ENCODE peak calls at places on chromosome 7, in seven cellular contexts. W is SK-N-SH, P is HCT116, K is A549, D is H1, H is K562, M is endothelial cell of umbilical vein. V is an unnamed sample.

GRCh38 chr7:44796034-44796503 is 412 bp upstream of the PPIA start:
- DNase-seq in W (no peak), P (peak; percentile 16), K (peak; percentile 64), D (peak; percentile 23), H (no peak), M (no peak), V (no peak)

GRCh38 chr7:47349401-47349800 is 232.5 kb downstream of the TNS3 start:
- DNase-seq in W (no peak), P (no peak), K (no peak), D (no peak), H (no peak), M (no peak), V (no peak)

GRCh38 chr7:128408709-128409434 is 910 bp downstream of the IMPDH1 start:
- DNase-seq in W (peak; percentile 48), P (no peak), K (no peak), D (no peak), H (peak; percentile 64), M (no peak), V (peak; percentile 84)

GRCh38 chr7:4745971-4746919 is 29.2 kb upstream of the AP5Z1 start:
- DNase-seq in W (no peak), P (no peak), K (peak; percentile 49), D (no peak), H (no peak), M (peak; percentile 86), V (peak; percentile 38)

GRCh38 chr7:134802762-134803161 is 23.3 kb downstream of the CALD1 start:
- DNase-seq in W (no peak), P (no peak), K (no peak), D (no peak), H (no peak), M (no peak), V (no peak)

GRCh38 chr7:50068850-50069551 is 24.0 kb downstream of the ZPBP start:
- DNase-seq in W (no peak), P (peak; percentile 22), K (no peak), D (no peak), H (no peak), M (no peak), V (peak; percentile 8)

GRCh38 chr7:139153832-139154231 is 44.3 kb upstream of the ZC3HAV1 start:
- DNase-seq in W (no peak), P (no peak), K (no peak), D (no peak), H (no peak), M (peak; percentile 91), V (peak; percentile 36)

GRCh38 chr7:90412458-90413184 is 9.4 kb downstream of the CLDN12 start:
- DNase-seq in W (peak; percentile 30), P (peak; percentile 15), K (no peak), D (no peak), H (peak; percentile 15), M (no peak), V (peak; percentile 57)

GRCh38 chr7:19749658-19750057 is 23.8 kb downstream of the TMEM196 start:
- DNase-seq in W (no peak), P (no peak), K (no peak), D (no peak), H (no peak), M (no peak), V (no peak)

GRCh38 chr7:82699773-82700186 is 256.2 kb upstream of the CACNA2D1 start:
- DNase-seq in W (no peak), P (peak; percentile 83), K (no peak), D (no peak), H (no peak), M (peak; percentile 81), V (no peak)

GRCh38 chr7:139821349-139822115 is 7.5 kb upstream of the TBXAS1 start:
- DNase-seq in W (peak; percentile 32), P (no peak), K (no peak), D (no peak), H (no peak), M (no peak), V (no peak)

GRCh38 chr7:36746347-36746746 is 22.1 kb upstream of the AOAH start:
- DNase-seq in W (no peak), P (no peak), K (no peak), D (no peak), H (no peak), M (no peak), V (peak; percentile 61)

GRCh38 chr7:105990726-105991465 is 27.8 kb downstream of the CDHR3 start:
- DNase-seq in W (no peak), P (no peak), K (no peak), D (peak; percentile 72), H (peak; percentile 42), M (no peak), V (no peak)

DNA sequence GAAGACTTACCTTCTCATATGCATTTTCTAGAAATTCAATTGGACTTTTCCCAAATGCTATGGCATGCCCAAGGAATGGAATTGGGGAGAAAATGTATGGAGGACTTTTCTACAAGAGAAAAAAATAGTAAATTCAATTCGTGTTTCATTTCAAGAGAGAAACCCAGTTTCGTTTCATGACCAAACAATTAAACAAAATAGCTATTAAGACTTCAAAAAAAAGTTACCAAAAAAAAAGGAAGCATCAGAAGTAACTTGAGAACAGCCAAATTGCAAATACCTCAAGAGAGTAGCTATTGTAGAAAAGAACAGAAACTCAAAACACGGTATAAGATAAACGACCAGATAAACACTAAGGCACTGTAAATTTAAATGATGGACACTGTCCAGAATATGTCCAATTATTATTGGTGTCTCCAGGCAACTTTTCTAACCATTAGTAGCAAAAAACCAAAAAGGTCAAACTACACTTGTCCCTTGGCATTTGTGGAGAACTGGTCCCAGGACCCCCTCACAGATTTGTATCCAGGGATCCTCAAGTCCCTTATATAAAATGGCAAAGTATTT is 2.4 kb downstream of the CYP51A1 start:
- DNase-seq in W (no peak), P (no peak), K (no peak), D (no peak), H (no peak), M (no peak), V (no peak)
- H3K4me3 ChIP-seq in W (no peak overlapping the region), P (no peak overlapping the region), K (no peak overlapping the region), D (peak overlapping the region; percentile 97), H (peak overlapping the region; percentile 95), M (peak overlapping the region; percentile 84), V (peak overlapping the region; percentile 80)

GRCh38 chr7:45880433-45880860 is 7.6 kb upstream of the CCDC201 start:
- DNase-seq in W (no peak), P (no peak), K (no peak), D (no peak), H (no peak), M (no peak), V (no peak)
- TF ChIP-seq MAX in W (no peak), P (no peak), K (no peak), D (no peak), H (no peak), M (no peak), V (no peak)

GRCh38 chr7:155725073-155725346 is 80.5 kb downstream of the RBM33 start:
- DNase-seq in W (no peak), P (no peak), K (no peak), D (no peak), H (no peak), M (no peak), V (no peak)
- H3K4me3 ChIP-seq in W (no peak overlapping the region), P (no peak overlapping the region), K (no peak overlapping the region), D (no peak overlapping the region), H (no peak overlapping the region), M (no peak overlapping the region), V (no peak overlapping the region)

GRCh38 chr7:23222439-23223045 is 24.0 kb upstream of the GPNMB start:
- DNase-seq in W (no peak), P (no peak), K (no peak), D (no peak), H (no peak), M (no peak), V (no peak)

GRCh38 chr7:23230586-23231195 is 15.9 kb upstream of the GPNMB start:
- DNase-seq in W (no peak), P (no peak), K (no peak), D (no peak), H (no peak), M (no peak), V (no peak)

GRCh38 chr7:23228412-23228811 is 18.2 kb upstream of the GPNMB start:
- DNase-seq in W (no peak), P (no peak), K (no peak), D (no peak), H (no peak), M (no peak), V (no peak)

DNA sequence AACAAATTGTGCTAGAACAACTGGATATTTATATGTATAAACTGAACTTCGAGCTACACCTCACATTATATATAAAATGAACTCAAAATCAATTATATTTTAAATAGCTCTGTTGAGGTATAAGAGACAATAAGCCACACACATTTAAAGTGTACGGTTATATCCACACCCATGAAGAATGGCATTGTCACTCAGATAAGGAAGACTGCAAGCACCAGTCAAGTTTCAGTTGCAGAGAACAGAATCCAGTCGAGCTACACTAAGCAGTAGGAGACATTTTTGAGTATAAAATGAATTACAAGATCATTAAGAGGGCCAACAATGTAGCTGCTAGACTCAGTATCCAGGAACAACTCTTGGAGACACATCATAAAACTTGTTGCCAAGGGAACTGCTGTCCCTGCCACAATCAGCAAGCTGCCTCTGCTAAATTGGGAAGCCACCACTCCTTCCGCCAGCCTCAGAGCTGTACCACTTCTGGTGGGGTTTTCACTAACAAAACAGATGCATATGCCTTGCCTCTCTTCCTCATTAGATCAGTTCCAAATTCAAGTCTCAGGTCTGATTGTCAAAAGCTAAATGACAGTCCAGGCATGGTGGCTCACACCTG is 19.6 kb upstream of the GPNMB start:
- DNase-seq in W (no peak), P (no peak), K (no peak), D (no peak), H (no peak), M (no peak), V (no peak)
- TF ChIP-seq MAX in W (no peak), P (no peak), K (no peak), D (no peak), H (no peak), M (no peak), V (no peak)

DNA sequence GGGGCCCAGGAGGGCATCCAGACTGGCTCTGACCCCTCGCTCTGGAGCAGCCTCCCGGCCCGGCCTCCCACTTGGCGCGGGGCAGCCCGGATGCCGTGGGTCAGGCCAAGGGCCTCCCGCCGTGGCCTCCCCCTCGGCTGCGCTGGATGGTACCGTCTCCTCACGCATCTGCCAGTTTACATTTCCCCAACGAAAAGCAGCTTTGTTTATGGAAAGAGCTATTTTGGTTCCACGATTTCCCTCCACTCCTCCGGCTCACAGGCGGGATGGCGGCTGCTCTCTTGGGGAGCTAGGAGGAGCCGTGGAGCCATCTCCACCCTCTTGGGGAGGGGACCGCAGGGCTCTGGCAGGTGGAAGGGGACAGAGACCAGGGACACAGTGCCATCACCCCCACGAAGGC is 93.2 kb upstream of the MYL10 start:
- DNase-seq in W (no peak), P (no peak), K (no peak), D (no peak), H (no peak), M (no peak), V (no peak)
- H3K4me3 ChIP-seq in W (no peak overlapping the region), P (no peak overlapping the region), K (no peak overlapping the region), D (no peak overlapping the region), H (no peak overlapping the region), M (no peak overlapping the region), V (no peak overlapping the region)

V was measured in NB4.